ENCODE peak calls at places on chromosomes 2 and 18, in six cellular contexts. Y, N, J, U, T and H are unnamed samples.

GRCh38 chr2:218065239-218066006 is 3.6 kb upstream of the RUFY4 start:
- DNase-seq in U (no peak), N (no peak), J (no peak), Y (no peak), T (no peak), H (no peak)

GRCh38 chr2:73063909-73064875 is 7.3 kb downstream of the SFXN5 start:
- DNase-seq in T (peak), U (peak), Y (no peak), J (no peak), N (no peak), H (peak)

GRCh38 chr2:240224676-240225075 is 84.2 kb upstream of the OTOS start:
- DNase-seq in U (no peak), N (no peak), Y (no peak), J (no peak), T (no peak), H (no peak)

GRCh38 chr18:79786781-79787526 is 10.8 kb upstream of the KCNG2 start:
- DNase-seq in U (peak), T (no peak), J (no peak), Y (no peak), N (no peak), H (no peak)

GRCh38 chr2:205700331-205701132 is 18.2 kb downstream of the NRP2 start:
- DNase-seq in J (no peak), T (no peak), N (no peak), Y (peak), U (no peak), H (no peak)

GRCh38 chr2:83115155-83115554 is 1343.9 kb downstream of the SUCLG1 start:
- DNase-seq in N (no peak), Y (no peak), U (no peak), J (no peak), T (no peak), H (no peak)

GRCh38 chr2:238169021-238169707 is 10.4 kb downstream of the ERFE start:
- DNase-seq in Y (no peak), U (no peak), J (peak), T (peak), N (no peak), H (no peak)

GRCh38 chr2:190180313-190181065 is 118.0 kb upstream of the MSTN start:
- DNase-seq in U (peak), N (no peak), T (peak), Y (peak), J (peak), H (peak)

GRCh38 chr2:192197387-192197786 is 2.7 kb upstream of the TMEFF2 start:
- DNase-seq in T (no peak), U (no peak), Y (no peak), N (no peak), J (no peak), H (no peak)

GRCh38 chr2:8606226-8606625 is 75.6 kb upstream of the ID2 start:
- DNase-seq in J (no peak), N (peak), U (no peak), Y (no peak), T (no peak), H (no peak)

GRCh38 chr2:201696151-201696659 is 2.2 kb downstream of the MPP4 start:
- DNase-seq in U (no peak), Y (no peak), N (no peak), T (no peak), J (no peak), H (no peak)

GRCh38 chr18:59345556-59345955 is 13.5 kb downstream of the LMAN1 start:
- DNase-seq in N (no peak), T (no peak), Y (no peak), U (no peak), J (no peak), H (no peak)

GRCh38 chr18:44743626-44744025 is 62.9 kb downstream of the SETBP1 start:
- DNase-seq in U (no peak), J (peak), N (no peak), Y (no peak), T (no peak), H (no peak)

GRCh38 chr2:47094519-47095155 is 60.5 kb downstream of the STPG4 start:
- DNase-seq in N (no peak), T (no peak), J (peak), Y (no peak), U (no peak), H (no peak)

GRCh38 chr2:204005940-204006721 is 69.6 kb downstream of the ICOS start:
- DNase-seq in N (no peak), U (no peak), Y (no peak), J (no peak), T (no peak), H (no peak)

GRCh38 chr2:113013336-113013661 is 8.0 kb downstream of the IL36A start:
- DNase-seq in U (no peak), N (no peak), T (no peak), J (no peak), Y (no peak), H (no peak)

GRCh38 chr2:232076736-232077135 is 115.2 kb downstream of the DIS3L2 start:
- DNase-seq in T (no peak), U (no peak), Y (no peak), J (no peak), N (no peak), H (no peak)

GRCh38 chr2:173989886-173990744 is 24.9 kb upstream of the SP3 start:
- DNase-seq in Y (no peak), U (no peak), N (no peak), J (no peak), T (peak), H (no peak)

GRCh38 chr2:151258121-151258520 is 3.5 kb downstream of the RBM43 start:
- DNase-seq in N (no peak), J (no peak), T (no peak), U (no peak), Y (no peak), H (no peak)

GRCh38 chr18:987325-988186 is 82.9 kb downstream of the ADCYAP1 start:
- DNase-seq in U (no peak), J (no peak), Y (no peak), N (no peak), T (peak), H (no peak)

GRCh38 chr18:44033144-44033543 is 647.5 kb upstream of the SETBP1 start:
- DNase-seq in Y (peak), U (no peak), N (peak), T (no peak), J (no peak), H (no peak)

GRCh38 chr18:62329676-62330454 is 4.8 kb downstream of the TNFRSF11A start:
- DNase-seq in N (no peak), U (peak), T (no peak), J (no peak), Y (peak), H (no peak)

GRCh38 chr18:68024716-68025115 is 508.2 kb upstream of the DSEL start:
- DNase-seq in N (no peak), U (no peak), T (no peak), J (no peak), Y (no peak), H (no peak)

GRCh38 chr2:14673351-14673875 is 40.9 kb downstream of the LRATD1 start:
- DNase-seq in N (no peak), U (no peak), Y (no peak), T (no peak), J (no peak), H (no peak)

GRCh38 chr18:12308386-12309100 is 502 bp downstream of the TUBB6 start:
- DNase-seq in U (peak), J (peak), Y (peak), T (peak), N (no peak), H (no peak)

GRCh38 chr2:30165050-30165520 is 18.3 kb downstream of the YPEL5 start:
- DNase-seq in Y (peak), T (peak), J (peak), U (no peak), N (peak), H (peak)

GRCh38 chr2:172830482-172830881 is 94.8 kb downstream of the RAPGEF4 start:
- DNase-seq in N (no peak), J (no peak), U (no peak), Y (no peak), T (no peak), H (no peak)

GRCh38 chr2:172836386-172837200 is 100.9 kb downstream of the RAPGEF4 start:
- DNase-seq in T (peak), J (no peak), Y (no peak), U (no peak), N (no peak), H (peak)

GRCh38 chr2:172833898-172834297 is 98.3 kb downstream of the RAPGEF4 start:
- DNase-seq in U (no peak), Y (no peak), J (no peak), T (no peak), N (no peak), H (no peak)

GRCh38 chr2:172839446-172839845 is 103.8 kb downstream of the RAPGEF4 start:
- DNase-seq in N (no peak), Y (no peak), U (no peak), J (no peak), T (no peak), H (no peak)

DNA sequence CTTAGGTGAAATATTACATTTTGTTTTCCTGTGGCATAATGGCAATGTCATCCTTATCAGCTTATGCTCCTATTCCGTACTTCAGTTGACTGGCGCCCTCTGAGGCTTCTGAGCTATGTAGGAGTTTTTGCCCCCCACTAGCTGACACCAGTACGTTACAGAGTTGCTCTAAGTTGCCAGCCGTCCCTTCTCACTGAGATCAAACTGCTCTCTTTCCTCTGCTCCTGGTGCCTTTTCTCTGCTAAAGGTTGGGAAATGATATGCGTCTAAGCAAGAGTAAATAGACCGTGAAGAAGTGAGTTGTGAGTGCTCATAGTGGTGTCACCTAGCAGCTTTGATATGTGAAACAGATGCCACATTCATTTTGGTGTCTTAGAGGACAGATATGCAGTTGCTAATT is 99.2 kb downstream of the RAPGEF4 start:
- DNase-seq in Y (no peak), J (no peak), U (no peak), T (no peak), N (no peak), H (no peak)
- H2AFZ ChIP-seq in Y (no peak), J (no peak), U (no peak), T (no peak), N (no peak), H (no peak)

DNA sequence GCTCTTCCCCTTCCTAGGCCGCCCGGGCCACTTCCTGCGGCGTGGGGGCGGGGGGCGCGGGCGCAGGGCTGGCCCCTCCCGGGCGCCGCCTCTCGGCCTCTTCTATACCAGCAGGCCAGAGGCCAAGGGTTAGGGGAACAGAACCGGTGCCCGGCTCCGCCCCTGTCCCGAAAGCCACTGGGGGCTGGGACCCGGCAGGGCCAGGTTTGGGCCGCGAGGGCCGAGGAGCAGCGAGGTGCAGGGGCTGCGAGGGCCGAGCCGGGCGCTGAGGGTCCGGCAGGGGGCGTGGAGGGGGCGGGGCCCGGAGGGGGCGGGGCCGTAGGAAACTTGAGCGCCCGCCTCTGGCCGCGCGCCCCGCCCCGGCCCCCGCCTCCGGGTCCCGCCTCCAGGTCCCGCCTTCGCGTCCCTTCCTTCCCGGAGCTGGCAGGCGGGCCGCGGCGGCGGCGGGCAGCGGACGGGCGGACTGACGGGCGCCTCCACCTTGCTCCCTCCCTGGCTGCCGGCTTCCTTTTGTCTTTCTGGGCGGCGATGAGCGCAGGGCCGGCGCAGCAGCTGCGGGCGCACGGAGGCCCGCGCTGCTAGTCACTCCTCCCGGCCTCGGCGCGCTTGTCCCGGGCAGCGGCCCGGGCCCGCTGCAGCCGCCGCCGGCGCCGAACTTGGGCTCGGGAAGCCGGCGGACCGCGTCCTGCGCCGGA is at the start of gene HPCAL1:
- DNase-seq in N (peak), T (peak), Y (peak), U (peak), J (peak), H (peak)
- TF ChIP-seq YY1 in N (no peak), T (peak), Y (peak), U (peak), J (no peak), H (no peak)

GRCh38 chr2:100577777-100578176 is 15.0 kb downstream of the PDCL3 start:
- DNase-seq in N (no peak), Y (no peak), U (no peak), T (no peak), J (no peak), H (peak)
- TF ChIP-seq RAD21 in N (no peak), Y (no peak), U (no peak), T (no peak), J (no peak), H (no peak)

GRCh38 chr2:64401501-64401880 is 52.5 kb upstream of the LGALSL start:
- DNase-seq in U (no peak), N (no peak), Y (no peak), J (no peak), T (no peak), H (no peak)
- H2AFZ ChIP-seq in U (peak), N (no peak), Y (peak), J (no peak), T (no peak), H (no peak)

GRCh38 chr2:26325851-26326250 is 20.1 kb upstream of the SELENOI start:
- DNase-seq in T (no peak), U (peak), N (no peak), Y (no peak), J (no peak), H (no peak)
- TF ChIP-seq YY1 in T (no peak), U (no peak), N (no peak), Y (no peak), J (no peak), H (no peak)

DNA sequence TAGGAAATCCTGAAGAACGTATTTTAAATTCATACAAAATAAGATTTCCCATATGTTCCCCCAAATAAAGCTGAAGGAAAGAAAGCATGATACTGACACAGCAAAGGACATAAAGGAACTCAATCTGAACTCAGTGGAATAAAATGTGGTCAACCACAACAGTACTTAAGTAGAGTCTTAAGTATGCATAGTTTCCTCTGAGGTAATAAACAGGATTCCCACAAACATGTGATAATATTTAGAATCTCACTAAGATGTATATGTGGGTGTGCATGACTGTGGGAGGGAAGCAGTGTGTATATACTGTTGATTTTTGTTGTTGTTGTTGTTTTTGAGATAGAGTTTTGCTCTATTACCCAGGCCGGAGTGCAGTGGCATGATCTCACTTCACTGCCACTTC is 69.3 kb downstream of the NOL10 start:
- DNase-seq in U (no peak), Y (no peak), J (no peak), T (no peak), N (no peak), H (no peak)
- TF ChIP-seq RAD21 in U (no peak), Y (no peak), J (no peak), T (no peak), N (no peak), H (no peak)

GRCh38 chr2:163466583-163466982 is 269.2 kb downstream of the FIGN start:
- DNase-seq in T (no peak), N (no peak), Y (no peak), U (no peak), J (no peak), H (no peak)
- H2AFZ ChIP-seq in T (no peak), N (no peak), Y (no peak), U (no peak), J (no peak), H (no peak)

GRCh38 chr2:233387667-233388528 is 33.6 kb downstream of the DGKD start:
- DNase-seq in T (no peak), N (no peak), J (peak), U (peak), Y (peak), H (no peak)
- TF ChIP-seq YY1 in T (no peak), N (no peak), J (no peak), U (no peak), Y (no peak), H (no peak)